ENCODE peak calls at places on chromosomes 6 and 20, in seven cellular contexts. L is gastrocnemius medialis, U is upper lobe of right lung, B is heart left ventricle, M is NCI-H2171 treated with DMSO at 0.1 percent for 48 hours, G is bronchial epithelial cell, W is adipocyte. X is an unnamed sample.
A peak's percentile ranks its signal among the peaks of the same experiment; 100 is the strongest.

GRCh38 chr6:1390805-1391511 is 1.6 kb downstream of the FOXF2 start:
- DNase-seq in L (no peak), U (no peak), B (no peak), M (no peak), G (no peak), W (peak; percentile 65), X (no peak)

GRCh38 chr6:110590821-110591351 is 114.5 kb upstream of the SLC22A16 start:
- DNase-seq in L (no peak), U (no peak), B (no peak), M (no peak), G (no peak), W (no peak), X (no peak)

GRCh38 chr6:25793970-25794369 is 37.9 kb downstream of the SLC17A1 start:
- DNase-seq in L (no peak), U (no peak), B (no peak), M (no peak), G (no peak), W (no peak), X (no peak)

GRCh38 chr20:53077373-53078205 is 105.4 kb downstream of the TSHZ2 start:
- DNase-seq in L (no peak), U (no peak), B (peak; percentile 46), M (no peak), G (peak; percentile 83), W (no peak), X (peak; percentile 22)

GRCh38 chr6:144149894-144150672 is at the start of gene STX11:
- DNase-seq in L (peak; percentile 19), U (peak; percentile 92), B (peak; percentile 84), M (peak; percentile 23), G (peak; percentile 13), W (peak; percentile 74), X (no peak)

GRCh38 chr6:78868124-78868523 is 773 bp downstream of the IRAK1BP1 start:
- DNase-seq in L (no peak), U (no peak), B (no peak), M (peak; percentile 50), G (peak; percentile 8), W (peak; percentile 10), X (no peak)

GRCh38 chr6:134035823-134036296 is 16.6 kb downstream of the SLC2A12 start:
- DNase-seq in L (no peak), U (no peak), B (no peak), M (peak; percentile 26), G (peak; percentile 85), W (peak; percentile 37), X (peak; percentile 98)

GRCh38 chr20:62067547-62068260 is 2.0 kb upstream of the TAF4 start:
- DNase-seq in L (no peak), U (no peak), B (no peak), M (no peak), G (no peak), W (no peak), X (no peak)

GRCh38 chr6:85390105-85390728 is 59.7 kb upstream of the NT5E start:
- DNase-seq in L (no peak), U (no peak), B (no peak), M (no peak), G (peak; percentile 26), W (no peak), X (no peak)

GRCh38 chr20:33252460-33252859 is 16.7 kb downstream of the BPIFA1 start:
- DNase-seq in L (no peak), U (no peak), B (no peak), M (no peak), G (no peak), W (no peak), X (no peak)

GRCh38 chr20:40276291-40276690 is 412.7 kb downstream of the MAFB start:
- DNase-seq in L (peak; percentile 12), U (no peak), B (peak; percentile 30), M (no peak), G (no peak), W (no peak), X (no peak)

GRCh38 chr20:6533828-6534388 is 233.6 kb upstream of the BMP2 start:
- DNase-seq in L (no peak), U (no peak), B (no peak), M (no peak), G (peak; percentile 25), W (peak; percentile 83), X (no peak)

GRCh38 chr6:71228461-71229041 is 60.1 kb upstream of the OGFRL1 start:
- DNase-seq in L (no peak), U (no peak), B (no peak), M (no peak), G (peak; percentile 35), W (no peak), X (no peak)

GRCh38 chr6:90003069-90003800 is 109.0 kb downstream of the GJA10 start:
- DNase-seq in L (no peak), U (no peak), B (no peak), M (no peak), G (peak; percentile 77), W (no peak), X (no peak)

GRCh38 chr20:46931699-46932098 is 37.1 kb downstream of the EYA2 start:
- DNase-seq in L (peak; percentile 49), U (no peak), B (no peak), M (no peak), G (no peak), W (no peak), X (no peak)

GRCh38 chr6:136772685-136773472 is 19.4 kb downstream of the MAP3K5 start:
- DNase-seq in L (peak; percentile 20), U (no peak), B (peak; percentile 48), M (no peak), G (peak; percentile 28), W (no peak), X (no peak)

GRCh38 chr6:36029464-36029863 is 1.9 kb downstream of the MAPK14 start:
- DNase-seq in L (no peak), U (no peak), B (no peak), M (peak; percentile 9), G (peak; percentile 79), W (peak; percentile 90), X (no peak)

GRCh38 chr6:53306819-53307347 is 41.9 kb downstream of the ELOVL5 start:
- DNase-seq in L (no peak), U (no peak), B (no peak), M (no peak), G (peak; percentile 93), W (no peak), X (peak; percentile 73)

GRCh38 chr6:2132416-2132815 is 113.0 kb downstream of the GMDS start:
- DNase-seq in L (no peak), U (no peak), B (no peak), M (no peak), G (peak; percentile 80), W (peak; percentile 28), X (peak; percentile 10)

GRCh38 chr20:266604-267562 is 9.4 kb downstream of the DEFB132 start:
- DNase-seq in L (peak; percentile 44), U (peak; percentile 95), B (peak; percentile 85), M (peak; percentile 90), G (peak; percentile 34), W (peak; percentile 91), X (no peak)

GRCh38 chr6:136351518-136352106 is 62.0 kb upstream of the BCLAF1 start:
- DNase-seq in L (no peak), U (no peak), B (no peak), M (peak; percentile 22), G (no peak), W (no peak), X (no peak)

GRCh38 chr6:5190467-5190866 is 70.3 kb downstream of the LYRM4 start:
- DNase-seq in L (no peak), U (no peak), B (no peak), M (no peak), G (peak; percentile 91), W (peak; percentile 96), X (peak; percentile 22)

GRCh38 chr20:22369100-22369499 is 215.3 kb downstream of the FOXA2 start:
- DNase-seq in L (no peak), U (no peak), B (no peak), M (no peak), G (no peak), W (no peak), X (no peak)

GRCh38 chr20:40986774-40987173 is 41.8 kb upstream of the TOP1 start:
- DNase-seq in L (no peak), U (no peak), B (no peak), M (no peak), G (no peak), W (no peak), X (no peak)

GRCh38 chr20:48702388-48703041 is 125.3 kb downstream of the PREX1 start:
- DNase-seq in L (no peak), U (peak; percentile 48), B (no peak), M (peak; percentile 31), G (no peak), W (no peak), X (no peak)

GRCh38 chr6:169229611-169230321 is 23.9 kb downstream of the THBS2 start:
- DNase-seq in L (no peak), U (no peak), B (no peak), M (no peak), G (no peak), W (no peak), X (no peak)

GRCh38 chr6:142760152-142760551 is 184.8 kb downstream of the HIVEP2 start:
- DNase-seq in L (no peak), U (no peak), B (no peak), M (no peak), G (peak; percentile 20), W (peak; percentile 37), X (no peak)

GRCh38 chr6:159941286-159942113 is 27.4 kb upstream of the IGF2R start:
- DNase-seq in L (no peak), U (no peak), B (no peak), M (peak; percentile 55), G (peak; percentile 50), W (peak; percentile 76), X (no peak)

GRCh38 chr6:159992366-159992765 is 23.5 kb downstream of the IGF2R start:
- DNase-seq in L (no peak), U (no peak), B (no peak), M (no peak), G (no peak), W (no peak), X (no peak)

GRCh38 chr6:130050230-130050629 is 31.8 kb downstream of the L3MBTL3 start:
- DNase-seq in L (no peak), U (no peak), B (no peak), M (no peak), G (no peak), W (peak; percentile 75), X (no peak)

GRCh38 chr6:143514996-143515760 is 3.7 kb upstream of the FUCA2 start:
- DNase-seq in L (no peak), U (no peak), B (peak; percentile 92), M (no peak), G (no peak), W (peak; percentile 56), X (no peak)

GRCh38 chr20:7853493-7853892 is 86.8 kb downstream of the HAO1 start:
- DNase-seq in L (no peak), U (no peak), B (no peak), M (no peak), G (peak; percentile 69), W (no peak), X (no peak)

X was measured in epithelial cell of prostate.